ENCODE peak calls at places on chromosomes 16 and 17, in four cellular contexts. W is SK-N-SH, K is neural progenitor cell, G is HCT116. S is an unnamed sample. For H3K9me3, the result is how much of the 10 kb centered on the place peaks cover.

GRCh38 chr16:70429888-70430666 is 8.8 kb downstream of the ST3GAL2 start:
- DNase-seq in W (no peak), K (no peak), G (no peak), S (peak)

GRCh38 chr17:62572488-62573469 is 54.7 kb upstream of the MRC2 start:
- DNase-seq in W (no peak), K (no peak), G (no peak), S (no peak)

GRCh38 chr16:81703177-81704155 is 75.6 kb upstream of the PLCG2 start:
- DNase-seq in W (no peak), K (no peak), G (peak), S (no peak)

GRCh38 chr16:89700649-89701424 is 668 bp downstream of the SPATA2L start:
- DNase-seq in W (peak), K (peak), G (no peak), S (peak)

GRCh38 chr16:86307518-86307903 is 202.8 kb upstream of the FOXF1 start:
- DNase-seq in W (no peak), K (no peak), G (peak), S (no peak)

GRCh38 chr17:43175213-43176118 is 4.5 kb downstream of the NBR1 start:
- DNase-seq in W (no peak), K (no peak), G (no peak), S (no peak)

GRCh38 chr17:77829871-77830799 is 128.4 kb upstream of the TNRC6C start:
- DNase-seq in W (peak), K (peak), G (no peak), S (no peak)

GRCh38 chr17:75033346-75034235 is 13.2 kb downstream of the ATP5PD start:
- DNase-seq in W (peak), K (peak), G (peak), S (peak)

GRCh38 chr16:50880926-50881325 is 139.0 kb downstream of the CYLD start:
- DNase-seq in W (no peak), K (no peak), G (no peak), S (no peak)

GRCh38 chr17:39920218-39921210 is 2.1 kb upstream of the GSDMB start:
- DNase-seq in W (no peak), K (no peak), G (no peak), S (no peak)

GRCh38 chr16:17676171-17676570 is 205.4 kb upstream of the XYLT1 start:
- DNase-seq in W (no peak), K (no peak), G (no peak), S (no peak)

GRCh38 chr16:83730812-83731211 is 77.0 kb upstream of the HSBP1 start:
- DNase-seq in W (no peak), K (no peak), G (no peak), S (no peak)

GRCh38 chr16:72149676-72150464 is 22.1 kb downstream of the PMFBP1 start:
- DNase-seq in W (no peak), K (peak), G (no peak), S (no peak)

GRCh38 chr16:55822280-55822810 is 10.6 kb downstream of the CES1 start:
- DNase-seq in W (no peak), K (no peak), G (no peak), S (no peak)

GRCh38 chr17:81386646-81387234 is 8.5 kb upstream of the BAHCC1 start:
- DNase-seq in W (peak), K (peak), G (no peak), S (no peak)

GRCh38 chr17:81384929-81385319 is 10.3 kb upstream of the BAHCC1 start:
- DNase-seq in W (no peak), K (no peak), G (no peak), S (no peak)

GRCh38 chr17:81383504-81384421 is 11.5 kb upstream of the BAHCC1 start:
- DNase-seq in W (no peak), K (no peak), G (no peak), S (no peak)

GRCh38 chr17:81386141-81386645 is 9.1 kb upstream of the BAHCC1 start:
- DNase-seq in W (no peak), K (no peak), G (no peak), S (no peak)

DNA sequence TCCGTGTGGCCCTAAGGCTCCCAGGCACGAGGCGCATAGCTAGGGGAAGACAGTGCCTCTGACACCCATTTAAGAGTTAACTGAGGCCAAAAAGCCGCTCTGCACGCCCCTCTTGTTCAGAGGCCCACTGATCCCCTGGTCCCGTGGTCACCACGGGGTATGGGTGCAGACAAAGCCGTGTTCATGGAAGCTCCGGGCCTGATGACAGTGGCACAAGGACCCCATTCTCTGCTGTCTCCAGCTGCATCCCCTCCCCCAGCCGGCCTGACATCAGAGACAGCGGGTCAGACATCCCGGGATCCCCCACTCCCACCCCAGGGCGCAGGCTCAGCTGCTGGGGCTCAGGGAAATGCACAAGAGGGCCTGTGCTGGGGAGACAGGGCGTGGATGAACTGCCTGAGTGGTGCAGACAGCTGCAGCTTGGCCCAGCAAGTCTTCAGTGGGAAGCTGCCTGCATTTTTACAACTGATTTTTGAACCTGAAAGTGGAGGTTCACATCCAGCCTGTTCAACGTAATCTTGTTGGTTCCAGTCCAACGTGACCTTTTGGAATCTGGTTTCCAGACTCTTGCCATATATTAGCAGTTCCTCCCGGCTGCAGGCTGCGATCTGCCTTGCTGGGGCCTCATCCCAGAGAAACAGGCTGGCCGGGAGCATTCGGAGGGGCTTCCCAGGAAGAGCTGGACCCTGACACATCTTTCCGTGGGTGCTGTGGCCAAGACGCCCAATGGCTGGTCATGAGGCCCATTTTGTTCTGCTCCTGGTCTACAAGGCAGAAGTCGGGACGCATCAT is 9.7 kb upstream of the BAHCC1 start:
- DNase-seq in W (no peak), K (no peak), G (no peak), S (no peak)
- TF ChIP-seq EZH2phosphoT487 in W (no peak), K (no peak), G (no peak), S (no peak)

GRCh38 chr17:27091043-27091497 is 202.8 kb upstream of the WSB1 start:
- DNase-seq in W (no peak), K (no peak), G (no peak), S (no peak)

GRCh38 chr17:27086526-27086925 is 207.4 kb upstream of the WSB1 start:
- DNase-seq in W (no peak), K (no peak), G (no peak), S (no peak)

GRCh38 chr17:27088767-27089078 is 205.2 kb upstream of the WSB1 start:
- DNase-seq in W (no peak), K (no peak), G (no peak), S (no peak)

GRCh38 chr17:27087935-27088766 is 205.8 kb upstream of the WSB1 start:
- DNase-seq in W (no peak), K (no peak), G (no peak), S (no peak)

DNA sequence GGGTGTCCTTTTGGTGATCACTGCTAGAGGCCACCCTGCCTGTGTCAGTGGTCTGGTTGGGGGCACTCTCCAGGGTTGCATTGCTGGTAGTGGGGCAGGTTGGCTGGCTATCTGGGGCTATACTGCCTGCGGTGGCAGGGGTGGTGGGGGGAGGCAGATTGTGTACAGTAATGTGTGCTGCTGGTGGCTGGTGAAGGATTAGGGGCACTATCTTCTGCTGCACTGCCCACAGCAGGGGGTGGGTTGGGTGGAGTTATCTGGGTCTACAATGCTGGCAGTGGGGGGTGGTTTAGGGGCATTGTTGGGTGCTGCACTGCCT is 204.0 kb upstream of the WSB1 start:
- DNase-seq in W (no peak), K (no peak), G (no peak), S (no peak)
- H3K9me3 ChIP-seq in W (under half), K (under half), G (under half), S (under half)

GRCh38 chr16:23962001-23962400 is 126.2 kb downstream of the PRKCB start:
- DNase-seq in W (no peak), K (no peak), G (no peak), S (no peak)
- TF ChIP-seq EZH2phosphoT487 in W (no peak), K (no peak), G (no peak), S (no peak)

GRCh38 chr17:52465407-52465806 is 306.9 kb upstream of the CA10 start:
- DNase-seq in W (no peak), K (no peak), G (no peak), S (no peak)
- H3K9me3 ChIP-seq in W (under half), K (under half), G (under half), S (under half)

S was measured in OCI-LY7.